ENCODE peak calls at places on chromosome 17, in six cellular contexts. J is activated CD8-positive, alpha-beta T cell treated with anti-CD3 and anti-CD28 coated beads for 36 hours; O is neural progenitor cell; M is cardiac fibroblast; L is fibroblast of pulmonary artery; K is heart left ventricle. I is an unnamed sample.

GRCh38 chr17:27929990-27930389 is 36.8 kb upstream of the LYRM9 start:
- DNase-seq in J (no peak), O (no peak), M (peak), L (peak), K (no peak), I (no peak)

GRCh38 chr17:16378631-16379282 is 2.1 kb upstream of the UBB start:
- DNase-seq in J (no peak), O (no peak), M (no peak), L (no peak), K (no peak), I (no peak)

GRCh38 chr17:2837147-2837561 is 40.9 kb downstream of the RAP1GAP2 start:
- DNase-seq in J (peak), O (no peak), M (no peak), L (no peak), K (no peak), I (peak)

GRCh38 chr17:47915667-47916242 is 19.7 kb downstream of the SP2 start:
- DNase-seq in J (no peak), O (no peak), M (no peak), L (no peak), K (peak), I (no peak)

GRCh38 chr17:7238418-7239090 is 703 bp downstream of the PHF23 start:
- DNase-seq in J (peak), O (peak), M (no peak), L (no peak), K (peak), I (peak)

GRCh38 chr17:48603959-48604769 is 622 bp downstream of the HOXB6 start:
- DNase-seq in J (no peak), O (no peak), M (no peak), L (no peak), K (no peak), I (no peak)

GRCh38 chr17:16882243-16882925 is 89.5 kb downstream of the TNFRSF13B start:
- DNase-seq in J (no peak), O (no peak), M (no peak), L (no peak), K (no peak), I (no peak)

GRCh38 chr17:14038206-14038605 is 31.1 kb upstream of the COX10 start:
- DNase-seq in J (no peak), O (no peak), M (peak), L (peak), K (no peak), I (no peak)

GRCh38 chr17:16418684-16419066 is 3.3 kb downstream of the TRPV2 start:
- DNase-seq in J (peak), O (no peak), M (no peak), L (no peak), K (no peak), I (no peak)

GRCh38 chr17:57085448-57086068 is 512 bp downstream of the AKAP1 start:
- DNase-seq in J (peak), O (peak), M (peak), L (peak), K (peak), I (peak)

GRCh38 chr17:34485999-34486398 is 93.4 kb upstream of the TMEM132E start:
- DNase-seq in J (no peak), O (no peak), M (no peak), L (no peak), K (no peak), I (no peak)

GRCh38 chr17:29190039-29190438 is 9.8 kb upstream of the MYO18A start:
- DNase-seq in J (no peak), O (no peak), M (no peak), L (no peak), K (no peak), I (no peak)

GRCh38 chr17:35931794-35932419 is 1.3 kb upstream of the RDM1 start:
- DNase-seq in J (no peak), O (no peak), M (peak), L (peak), K (no peak), I (no peak)

GRCh38 chr17:35242805-35243458 is at the start of gene SLFN5:
- DNase-seq in J (peak), O (peak), M (peak), L (peak), K (peak), I (peak)

GRCh38 chr17:67260051-67260987 is 15.3 kb upstream of the HELZ start:
- DNase-seq in J (no peak), O (no peak), M (peak), L (peak), K (no peak), I (no peak)

GRCh38 chr17:17363638-17364337 is 60.6 kb downstream of the NT5M start:
- DNase-seq in J (no peak), O (peak), M (no peak), L (no peak), K (no peak), I (no peak)

GRCh38 chr17:50187741-50188520 is 13.5 kb downstream of the COL1A1 start:
- DNase-seq in J (no peak), O (no peak), M (peak), L (peak), K (no peak), I (no peak)

GRCh38 chr17:41048441-41048840 is 1.3 kb upstream of the KRTAP2-1 start:
- DNase-seq in J (no peak), O (no peak), M (peak), L (no peak), K (no peak), I (no peak)

GRCh38 chr17:53900951-53901350 is 78.2 kb downstream of the KIF2B start:
- DNase-seq in J (no peak), O (no peak), M (no peak), L (no peak), K (no peak), I (no peak)

GRCh38 chr17:71398706-71399620 is 721.9 kb upstream of the SOX9 start:
- DNase-seq in J (no peak), O (peak), M (no peak), L (peak), K (no peak), I (no peak)

DNA sequence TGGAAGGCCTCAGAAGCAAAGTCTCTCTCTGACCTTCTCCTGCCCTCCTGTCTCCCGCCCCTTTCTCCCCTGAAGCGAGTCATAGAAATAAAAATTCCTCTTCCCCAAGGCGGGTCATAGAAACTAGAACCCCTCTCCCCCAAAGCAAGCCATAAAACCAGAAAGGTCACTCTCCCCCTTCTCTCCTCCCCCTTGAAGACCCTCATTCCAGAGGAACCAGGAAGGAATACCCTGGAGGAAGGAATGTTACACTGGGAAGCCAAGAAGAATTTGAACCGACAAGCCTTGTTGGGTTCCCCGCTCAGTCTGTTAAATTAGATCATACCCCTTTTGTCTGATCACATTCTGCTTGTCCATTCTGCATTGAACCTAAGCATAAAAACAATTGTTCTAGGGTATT is 2.7 kb upstream of the GJC1 start:
- DNase-seq in J (no peak), O (peak), M (no peak), L (no peak), K (no peak), I (no peak)
- TF ChIP-seq CTCF in J (no peak), O (peak), M (no peak), L (no peak), K (no peak), I (no peak)

GRCh38 chr17:311119-311848 is 41.3 kb downstream of the RPH3AL start:
- DNase-seq in J (no peak), O (peak), M (no peak), L (no peak), K (peak), I (no peak)

GRCh38 chr17:310111-311010 is 42.2 kb downstream of the RPH3AL start:
- DNase-seq in J (no peak), O (peak), M (no peak), L (no peak), K (peak), I (no peak)

GRCh38 chr17:307295-307691 is 45.3 kb downstream of the RPH3AL start:
- DNase-seq in J (no peak), O (no peak), M (no peak), L (no peak), K (peak), I (no peak)

GRCh38 chr17:307741-308507 is 44.7 kb downstream of the RPH3AL start:
- DNase-seq in J (no peak), O (no peak), M (no peak), L (no peak), K (peak), I (no peak)

GRCh38 chr17:309361-309888 is 43.2 kb downstream of the RPH3AL start:
- DNase-seq in J (peak), O (peak), M (no peak), L (no peak), K (peak), I (no peak)
- TF ChIP-seq CTCF in J (peak), O (peak), M (peak), L (peak), K (peak), I (no peak)

GRCh38 chr17:44197980-44198720 is 1.5 kb downstream of the ATXN7L3 start:
- DNase-seq in J (peak), O (peak), M (peak), L (peak), K (peak), I (peak)
- TF ChIP-seq CTCF in J (no peak), O (no peak), M (peak), L (no peak), K (no peak), I (no peak)

GRCh38 chr17:4953461-4953961 is 2.6 kb downstream of the ENO3 start:
- DNase-seq in J (no peak), O (no peak), M (peak), L (peak), K (no peak), I (no peak)

GRCh38 chr17:4958102-4958501 is 7.2 kb downstream of the ENO3 start:
- DNase-seq in J (no peak), O (no peak), M (no peak), L (no peak), K (no peak), I (no peak)

GRCh38 chr17:4959261-4959965 is 8.2 kb downstream of the SPAG7 start:
- DNase-seq in J (no peak), O (no peak), M (no peak), L (no peak), K (no peak), I (no peak)

GRCh38 chr17:4955091-4955490 is 4.2 kb downstream of the ENO3 start:
- DNase-seq in J (no peak), O (no peak), M (no peak), L (no peak), K (no peak), I (no peak)

GRCh38 chr17:4956493-4957061 is 5.7 kb downstream of the ENO3 start:
- DNase-seq in J (peak), O (peak), M (no peak), L (no peak), K (no peak), I (no peak)
- TF ChIP-seq CTCF in J (peak), O (peak), M (peak), L (peak), K (no peak), I (peak)

GRCh38 chr17:80948961-80949450 is 42.6 kb upstream of the CHMP6 start:
- DNase-seq in J (no peak), O (no peak), M (no peak), L (no peak), K (peak), I (no peak)
- TF ChIP-seq CTCF in J (no peak), O (peak), M (no peak), L (no peak), K (no peak), I (no peak)

GRCh38 chr17:32350662-32351418 is 883 bp downstream of the ZNF207 start:
- DNase-seq in J (peak), O (peak), M (peak), L (peak), K (no peak), I (peak)
- TF ChIP-seq CTCF in J (no peak), O (no peak), M (no peak), L (no peak), K (no peak), I (no peak)

GRCh38 chr17:72860778-72861177 is 231.7 kb downstream of the SLC39A11 start:
- DNase-seq in J (no peak), O (no peak), M (no peak), L (no peak), K (no peak), I (no peak)
- TF ChIP-seq CTCF in J (no peak), O (no peak), M (no peak), L (no peak), K (no peak), I (no peak)

DNA sequence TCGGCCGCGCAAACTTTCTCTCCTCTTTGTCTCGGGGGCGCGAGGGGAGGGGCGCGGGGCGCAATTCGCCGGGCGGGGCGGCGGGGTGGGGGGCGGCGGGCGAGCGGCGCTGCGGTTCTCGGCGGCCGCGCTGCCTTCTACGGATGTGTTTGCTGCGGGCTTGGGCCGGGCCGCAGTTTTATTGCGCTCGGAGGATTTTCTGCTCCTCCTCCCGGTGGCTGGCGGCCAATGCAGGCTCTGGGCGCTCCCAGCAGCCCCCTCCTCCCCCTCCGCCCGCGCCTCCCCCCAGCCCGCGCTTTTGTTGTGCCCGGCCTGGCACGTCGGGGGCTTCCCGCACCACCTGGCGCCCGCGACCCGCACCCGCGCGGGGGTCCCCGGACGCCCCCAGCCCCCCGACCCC is at the start of gene TIMP2:
- DNase-seq in J (peak), O (peak), M (peak), L (peak), K (peak), I (peak)
- TF ChIP-seq CTCF in J (peak), O (peak), M (peak), L (no peak), K (peak), I (no peak)

GRCh38 chr17:76077582-76078110 is 1.3 kb upstream of the ZACN start:
- DNase-seq in J (no peak), O (no peak), M (no peak), L (no peak), K (no peak), I (peak)

GRCh38 chr17:76076765-76077581 is 2.0 kb upstream of the ZACN start:
- DNase-seq in J (peak), O (peak), M (no peak), L (no peak), K (no peak), I (peak)

GRCh38 chr17:76074390-76075363 is at the start of gene GALR2:
- DNase-seq in J (peak), O (peak), M (no peak), L (no peak), K (no peak), I (no peak)

GRCh38 chr17:76076100-76076764 is 1.7 kb downstream of the GALR2 start:
- DNase-seq in J (peak), O (peak), M (no peak), L (no peak), K (no peak), I (peak)

GRCh38 chr17:76075364-76076099 is 951 bp downstream of the GALR2 start:
- DNase-seq in J (peak), O (peak), M (peak), L (no peak), K (no peak), I (peak)
- TF ChIP-seq CTCF in J (no peak), O (peak), M (no peak), L (no peak), K (no peak), I (no peak)